ENCODE peak calls at places on chromosome 2, in four cellular contexts. G is SK-N-SH, D is H7, E is IMR-90. W is an unnamed sample.

GRCh38 chr2:163471947-163472346 is 263.9 kb downstream of the FIGN start:
- DNase-seq in G (no peak), D (no peak), E (peak), W (no peak)

GRCh38 chr2:61978522-61978921 is 73.0 kb downstream of the COMMD1 start:
- DNase-seq in G (no peak), D (no peak), E (no peak), W (no peak)

GRCh38 chr2:25794544-25795276 is 83.6 kb downstream of the ASXL2 start:
- DNase-seq in G (no peak), D (no peak), E (no peak), W (peak)

GRCh38 chr2:199144546-199144945 is 313.2 kb downstream of the SATB2 start:
- DNase-seq in G (no peak), D (no peak), E (no peak), W (no peak)

GRCh38 chr2:132400169-132400900 is 16.3 kb upstream of the GPR39 start:
- DNase-seq in G (no peak), D (no peak), E (peak), W (no peak)

GRCh38 chr2:46634905-46635304 is 155.5 kb downstream of the TMEM247 start:
- DNase-seq in G (no peak), D (no peak), E (no peak), W (peak)

GRCh38 chr2:68463287-68463877 is 3.7 kb downstream of the FBXO48 start:
- DNase-seq in G (peak), D (peak), E (peak), W (no peak)

GRCh38 chr2:64645014-64645418 is 8.7 kb downstream of the SERTAD2 start:
- DNase-seq in G (no peak), D (peak), E (peak), W (peak)

GRCh38 chr2:190533968-190534309 is 583 bp downstream of the NEMP2 start:
- DNase-seq in G (no peak), D (no peak), E (no peak), W (peak)

GRCh38 chr2:207746131-207746530 is 23.6 kb downstream of the FZD5 start:
- DNase-seq in G (peak), D (peak), E (peak), W (no peak)

GRCh38 chr2:239946570-239947311 is 78.4 kb downstream of the NDUFA10 start:
- DNase-seq in G (no peak), D (peak), E (no peak), W (no peak)

GRCh38 chr2:64348386-64349142 is 105.4 kb upstream of the LGALSL start:
- DNase-seq in G (no peak), D (no peak), E (peak), W (no peak)

GRCh38 chr2:221429741-221430491 is 142.2 kb downstream of the EPHA4 start:
- DNase-seq in G (no peak), D (no peak), E (peak), W (no peak)

GRCh38 chr2:102726128-102727087 is 35.4 kb upstream of the TMEM182 start:
- DNase-seq in G (no peak), D (no peak), E (no peak), W (no peak)

GRCh38 chr2:113894156-113894743 is 4.4 kb downstream of the ACTR3 start:
- DNase-seq in G (no peak), D (no peak), E (peak), W (no peak)

GRCh38 chr2:25879133-25879730 is 945 bp upstream of the ASXL2 start:
- DNase-seq in G (no peak), D (no peak), E (peak), W (no peak)

GRCh38 chr2:29223257-29223656 is 108.0 kb downstream of the CLIP4 start:
- DNase-seq in G (no peak), D (peak), E (no peak), W (no peak)

GRCh38 chr2:240467149-240467642 is 31.7 kb downstream of the GPC1 start:
- DNase-seq in G (peak), D (no peak), E (no peak), W (no peak)

GRCh38 chr2:225416616-225417367 is 17.3 kb downstream of the NYAP2 start:
- DNase-seq in G (no peak), D (no peak), E (no peak), W (no peak)

GRCh38 chr2:152598975-152599724 is 118.1 kb downstream of the PRPF40A start:
- DNase-seq in G (no peak), D (no peak), E (peak), W (no peak)

GRCh38 chr2:168639501-168639900 is 162.9 kb upstream of the NOSTRIN start:
- DNase-seq in G (no peak), D (no peak), E (peak), W (no peak)

GRCh38 chr2:9145109-9145751 is 61.4 kb upstream of the ASAP2 start:
- DNase-seq in G (no peak), D (no peak), E (peak), W (no peak)

DNA sequence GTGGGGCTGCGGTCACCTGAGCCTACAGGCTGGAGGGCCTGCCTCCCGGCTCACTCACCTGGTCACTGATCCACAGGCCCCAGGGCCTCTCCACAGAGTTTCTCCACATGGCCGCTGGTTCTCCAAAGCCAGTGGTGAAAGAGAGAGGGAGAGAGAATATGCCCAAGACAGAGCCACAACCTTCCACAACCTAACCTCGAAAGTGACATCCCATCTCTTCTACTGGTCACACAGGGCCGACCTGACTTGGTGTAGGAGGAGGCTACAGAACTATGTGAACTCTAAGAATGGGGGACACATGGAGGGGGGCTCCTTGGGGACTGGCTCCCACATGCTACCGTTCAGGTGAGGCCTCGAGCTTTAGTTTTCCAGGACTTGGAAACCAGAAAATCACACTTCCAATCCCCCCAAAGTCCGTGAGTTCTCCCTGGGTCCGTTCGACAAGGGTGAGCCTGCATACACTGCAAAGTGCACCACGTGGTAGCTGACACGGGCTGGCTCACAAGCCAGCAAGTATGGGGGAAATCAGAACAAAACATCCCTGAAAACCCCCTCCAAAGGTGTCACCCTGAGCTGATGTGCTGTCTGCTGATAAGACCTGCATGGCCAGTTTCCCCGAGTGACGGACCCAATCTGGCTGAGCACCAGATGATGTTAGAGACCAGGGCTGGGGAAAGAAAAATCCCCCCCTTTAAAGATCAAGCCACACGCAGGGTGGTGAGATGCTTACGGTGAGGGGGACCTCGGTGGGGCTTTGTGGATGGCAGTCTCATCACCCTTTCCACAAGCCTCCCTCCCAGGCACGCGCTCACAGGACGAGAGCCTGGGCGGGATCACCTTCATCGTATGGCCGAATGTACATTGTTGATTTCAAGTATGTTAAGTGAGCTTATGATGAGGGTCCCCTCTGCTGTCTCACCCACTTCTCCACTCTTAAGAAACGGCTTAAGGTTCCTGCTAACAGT is 54.2 kb upstream of the SEMA4C start:
- DNase-seq in G (no peak), D (no peak), E (no peak), W (peak)
- H3K4me3 ChIP-seq in G (no peak), D (no peak), E (no peak), W (peak)

GRCh38 chr2:45006942-45007287 is 2.3 kb downstream of the SIX2 start:
- DNase-seq in G (no peak), D (peak), E (no peak), W (no peak)
- H3K4me3 ChIP-seq in G (no peak), D (no peak), E (no peak), W (no peak)

GRCh38 chr2:100955226-100955625 is 46.9 kb upstream of the RPL31 start:
- DNase-seq in G (no peak), D (no peak), E (no peak), W (no peak)
- H3K4me3 ChIP-seq in G (no peak), D (no peak), E (no peak), W (no peak)

DNA sequence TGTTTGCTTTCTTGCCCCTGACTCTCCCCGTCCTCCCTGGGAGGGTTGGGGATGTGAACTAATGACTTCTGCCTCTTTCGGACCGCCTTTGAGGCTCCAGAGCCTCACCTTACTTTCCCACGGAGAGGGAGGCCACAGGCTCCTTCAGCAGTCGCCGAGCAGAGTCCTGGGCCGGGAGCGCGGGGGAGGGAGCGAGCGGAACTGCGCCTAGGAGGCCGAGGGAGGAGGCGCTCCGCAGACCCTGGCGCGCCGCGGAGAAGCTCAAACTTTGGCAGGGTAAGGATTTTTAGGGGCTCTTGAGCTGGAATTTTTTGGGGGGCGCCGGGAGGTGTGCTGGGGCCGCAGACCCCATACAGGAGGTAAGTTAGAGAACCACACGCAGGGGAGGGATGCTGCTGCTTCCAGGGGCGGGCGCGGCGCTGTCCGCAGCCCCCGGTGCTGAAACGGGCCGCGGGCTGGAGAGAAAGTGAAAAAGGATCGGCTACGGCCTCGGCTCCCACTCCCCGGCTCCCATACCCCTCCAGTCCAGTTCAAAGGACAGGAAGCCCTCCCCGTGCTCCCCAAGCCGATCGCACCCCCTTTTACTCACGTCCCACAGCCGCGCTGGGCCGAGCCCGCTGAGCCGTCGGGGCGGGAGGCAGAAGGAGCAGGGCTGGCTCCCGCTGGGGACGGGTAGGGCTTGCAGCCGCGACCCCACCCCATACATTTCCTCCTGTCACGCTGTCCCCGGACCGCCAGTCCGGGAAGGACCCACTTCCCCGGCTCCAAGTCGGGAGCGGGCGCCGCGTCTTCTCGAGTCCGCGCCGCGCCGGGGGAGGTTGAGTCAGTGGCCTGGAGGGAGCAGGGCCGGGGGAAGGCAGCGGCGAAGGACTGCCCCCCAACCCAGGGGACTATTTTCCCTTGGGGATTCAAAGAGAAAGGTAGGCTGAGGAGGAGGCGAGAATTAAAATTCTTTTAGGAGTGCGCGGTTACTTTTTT is at the start of gene CNGA3:
- DNase-seq in G (peak), D (peak), E (peak), W (no peak)
- H3K4me3 ChIP-seq in G (peak), D (peak), E (no peak), W (no peak)

GRCh38 chr2:237860273-237860935 is 981 bp downstream of the RAMP1 start:
- DNase-seq in G (peak), D (peak), E (no peak), W (no peak)
- H3K4me3 ChIP-seq in G (peak), D (peak), E (peak), W (no peak)

GRCh38 chr2:66574701-66575624 is 140.0 kb downstream of the MEIS1 start:
- DNase-seq in G (peak), D (peak), E (peak), W (no peak)
- H3K4me3 ChIP-seq in G (peak), D (peak), E (peak), W (no peak)